ENCODE peak calls at places on chromosome 4, in five cellular contexts. P is brain microvascular endothelial cell, E is right lobe of liver, Z is H1, S is progenitor cell of endocrine pancreas. H is an unnamed sample.

GRCh38 chr4:137740192-137740591 is 207.9 kb upstream of the PCDH18 start:
- DNase-seq in S (no peak), Z (no peak), E (no peak), P (no peak), H (no peak)

GRCh38 chr4:145852256-145852839 is 86.3 kb downstream of the ZNF827 start:
- DNase-seq in Z (no peak), S (no peak), P (no peak), E (no peak), H (no peak)

GRCh38 chr4:5730436-5730835 is 19.4 kb downstream of the EVC start:
- DNase-seq in P (no peak), E (no peak), S (no peak), Z (no peak), H (no peak)

GRCh38 chr4:177441061-177441802 is 1.0 kb downstream of the AGA start:
- DNase-seq in Z (no peak), E (no peak), S (no peak), P (no peak), H (no peak)

GRCh38 chr4:1035510-1035909 is 24.1 kb downstream of the FGFRL1 start:
- DNase-seq in E (no peak), S (no peak), P (no peak), Z (no peak), H (no peak)

GRCh38 chr4:108950158-108950915 is 187.5 kb upstream of the ETNPPL start:
- DNase-seq in Z (no peak), S (no peak), P (peak), E (no peak), H (no peak)

GRCh38 chr4:95161781-95162469 is 386.8 kb downstream of the UNC5C start:
- DNase-seq in E (no peak), Z (no peak), P (no peak), S (no peak), H (no peak)

GRCh38 chr4:53676402-53676871 is 85.2 kb upstream of the LNX1 start:
- DNase-seq in E (no peak), S (no peak), Z (no peak), P (no peak), H (no peak)

GRCh38 chr4:141006236-141006802 is 127.0 kb downstream of the RNF150 start:
- DNase-seq in S (no peak), Z (no peak), E (no peak), P (no peak), H (no peak)

GRCh38 chr4:33746979-33747378 is 2497.3 kb downstream of the ARAP2 start:
- DNase-seq in Z (no peak), E (no peak), P (no peak), S (no peak), H (no peak)

GRCh38 chr4:61805237-61805636 is 605.1 kb downstream of the ADGRL3 start:
- DNase-seq in E (no peak), S (no peak), P (no peak), Z (no peak), H (no peak)

GRCh38 chr4:17186916-17187315 is 288.5 kb upstream of the LDB2 start:
- DNase-seq in Z (no peak), P (no peak), E (no peak), S (no peak), H (no peak)

GRCh38 chr4:76951333-76952033 is 1.9 kb downstream of the SEPTIN11 start:
- DNase-seq in E (no peak), S (no peak), Z (no peak), P (no peak), H (no peak)

GRCh38 chr4:127240721-127241120 is 392.0 kb upstream of the INTU start:
- DNase-seq in Z (no peak), S (no peak), E (no peak), P (no peak), H (no peak)

GRCh38 chr4:147192679-147193078 is 247.0 kb upstream of the TTC29 start:
- DNase-seq in E (no peak), S (no peak), Z (no peak), P (no peak), H (no peak)

GRCh38 chr4:183831689-183832088 is 73.4 kb upstream of the STOX2 start:
- DNase-seq in E (no peak), P (no peak), Z (no peak), S (no peak), H (no peak)

GRCh38 chr4:109432676-109433075 is 939 bp upstream of the SEC24B start:
- DNase-seq in S (no peak), Z (no peak), P (peak), E (no peak), H (peak)

GRCh38 chr4:1331591-1332353 is 15.2 kb upstream of the UVSSA start:
- DNase-seq in P (no peak), Z (no peak), S (no peak), E (peak), H (no peak)

GRCh38 chr4:41506071-41506470 is 31.9 kb upstream of the LIMCH1 start:
- DNase-seq in S (no peak), P (peak), E (no peak), Z (no peak), H (peak)

GRCh38 chr4:185138161-185138560 is 4.9 kb upstream of the SLC25A4 start:
- DNase-seq in P (no peak), E (no peak), S (no peak), Z (no peak), H (no peak)

GRCh38 chr4:8472689-8473197 is 32.2 kb downstream of the TRMT44 start:
- DNase-seq in E (no peak), S (no peak), Z (no peak), P (peak), H (peak)

GRCh38 chr4:184348311-184349233 is 125.8 kb downstream of the IRF2 start:
- DNase-seq in Z (no peak), P (peak), S (no peak), E (peak), H (no peak)

GRCh38 chr4:121358473-121358872 is 22.3 kb downstream of the QRFPR start:
- DNase-seq in Z (no peak), E (no peak), P (peak), S (no peak), H (peak)

GRCh38 chr4:77073981-77074865 is 1.6 kb downstream of the CCNI start:
- DNase-seq in P (no peak), Z (no peak), S (no peak), E (no peak), H (no peak)

GRCh38 chr4:39331191-39331590 is 35.0 kb downstream of the RFC1 start:
- DNase-seq in Z (no peak), P (no peak), S (no peak), E (no peak), H (no peak)

GRCh38 chr4:674172-675035 is at the start of the genes ATP5ME and MYL5:
- DNase-seq in E (peak), S (peak), Z (peak), P (peak), H (peak)

GRCh38 chr4:184316821-184317220 is 99.1 kb upstream of the ENPP6 start:
- DNase-seq in S (no peak), Z (no peak), P (no peak), E (no peak), H (no peak)

GRCh38 chr4:65450899-65451298 is 219.4 kb downstream of the EPHA5 start:
- DNase-seq in Z (no peak), E (no peak), P (no peak), S (no peak), H (no peak)

GRCh38 chr4:146269228-146269653 is 54.9 kb downstream of the REELD1 start:
- DNase-seq in Z (no peak), P (no peak), S (no peak), E (no peak), H (no peak)

GRCh38 chr4:137000432-137000831 is 531.9 kb downstream of the PCDH18 start:
- DNase-seq in E (no peak), P (no peak), Z (no peak), S (no peak), H (no peak)

GRCh38 chr4:107153956-107154355 is 117.8 kb upstream of the DKK2 start:
- DNase-seq in S (no peak), P (no peak), Z (no peak), E (no peak), H (no peak)

GRCh38 chr4:128387600-128388351 is 100.2 kb upstream of the PGRMC2 start:
- DNase-seq in Z (no peak), E (no peak), S (no peak), P (peak), H (no peak)

GRCh38 chr4:139786494-139787354 is 121.1 kb downstream of the MGST2 start:
- DNase-seq in P (no peak), E (no peak), S (no peak), Z (no peak), H (no peak)

GRCh38 chr4:131370846-131371245 is 1778.2 kb upstream of the PCDH10 start:
- DNase-seq in E (no peak), Z (no peak), P (no peak), S (no peak), H (no peak)

GRCh38 chr4:38621831-38622230 is 42.2 kb upstream of the KLF3 start:
- DNase-seq in S (no peak), Z (no peak), P (no peak), E (no peak), H (no peak)

GRCh38 chr4:152221816-152222516 is 313.9 kb downstream of the FBXW7 start:
- DNase-seq in E (no peak), S (no peak), P (no peak), Z (no peak), H (no peak)

GRCh38 chr4:152225680-152226079 is 310.2 kb downstream of the FBXW7 start:
- DNase-seq in Z (no peak), P (no peak), S (no peak), E (no peak), H (no peak)

GRCh38 chr4:152223600-152223999 is 312.3 kb downstream of the FBXW7 start:
- DNase-seq in S (no peak), P (no peak), Z (no peak), E (no peak), H (no peak)

GRCh38 chr4:152224872-152225420 is 310.9 kb downstream of the FBXW7 start:
- DNase-seq in S (no peak), E (no peak), P (no peak), Z (no peak), H (no peak)

DNA sequence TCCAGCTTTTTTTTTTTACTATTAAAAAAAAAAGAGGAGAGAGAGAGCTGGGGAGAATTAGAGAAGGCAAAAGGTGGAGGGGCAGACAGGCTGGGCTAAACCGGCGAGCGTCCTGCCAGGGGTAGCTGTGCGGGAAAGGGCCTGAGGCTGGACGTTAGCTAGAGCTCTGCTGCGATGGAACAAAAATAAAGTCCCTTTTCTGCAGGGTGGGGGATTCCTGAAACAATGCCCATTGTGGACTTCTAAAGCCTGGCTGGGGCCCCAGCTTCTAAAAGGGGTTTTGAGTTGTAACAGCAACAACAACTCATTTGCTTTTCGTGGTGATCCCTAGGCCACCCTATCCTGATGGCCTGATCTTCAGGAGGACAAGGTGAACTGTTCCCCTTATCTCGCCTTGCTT is 311.7 kb downstream of the FBXW7 start:
- DNase-seq in S (no peak), P (no peak), Z (no peak), E (no peak), H (no peak)
- TF ChIP-seq CTCF in S (no peak), P (no peak), Z (no peak), E (no peak), H (no peak)

GRCh38 chr4:37429906-37430305 is 185.4 kb downstream of the NWD2 start:
- DNase-seq in S (no peak), P (no peak), E (no peak), Z (no peak), H (no peak)

GRCh38 chr4:37431417-37431743 is 186.8 kb downstream of the NWD2 start:
- DNase-seq in E (no peak), Z (no peak), S (no peak), P (no peak), H (no peak)

GRCh38 chr4:37438880-37439279 is 194.3 kb downstream of the NWD2 start:
- DNase-seq in Z (no peak), S (no peak), P (no peak), E (no peak), H (no peak)

GRCh38 chr4:37430718-37431416 is 186.3 kb downstream of the NWD2 start:
- DNase-seq in P (no peak), S (no peak), Z (no peak), E (no peak), H (no peak)

DNA sequence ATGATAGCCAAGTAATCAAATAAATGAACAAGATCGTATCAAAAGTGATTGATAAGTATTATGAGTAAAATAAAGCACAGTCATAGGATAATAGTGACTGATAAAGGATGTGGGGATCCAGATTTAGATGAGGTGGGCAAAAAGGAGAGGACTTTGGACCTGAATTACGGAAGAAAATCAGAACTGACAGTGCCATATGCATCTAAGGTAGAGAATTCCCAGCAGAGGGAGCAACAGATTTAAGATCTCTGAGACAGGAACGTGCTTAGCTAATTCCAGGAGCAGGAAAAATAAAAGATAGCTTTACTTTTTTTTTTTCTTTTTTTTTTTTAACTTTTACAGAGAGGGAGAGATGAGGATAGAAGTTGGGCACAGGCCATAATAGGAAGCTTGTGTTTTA is 189.9 kb downstream of the NWD2 start:
- DNase-seq in Z (no peak), S (no peak), P (no peak), E (no peak), H (peak)
- TF ChIP-seq CTCF in Z (peak), S (no peak), P (peak), E (peak), H (peak)

DNA sequence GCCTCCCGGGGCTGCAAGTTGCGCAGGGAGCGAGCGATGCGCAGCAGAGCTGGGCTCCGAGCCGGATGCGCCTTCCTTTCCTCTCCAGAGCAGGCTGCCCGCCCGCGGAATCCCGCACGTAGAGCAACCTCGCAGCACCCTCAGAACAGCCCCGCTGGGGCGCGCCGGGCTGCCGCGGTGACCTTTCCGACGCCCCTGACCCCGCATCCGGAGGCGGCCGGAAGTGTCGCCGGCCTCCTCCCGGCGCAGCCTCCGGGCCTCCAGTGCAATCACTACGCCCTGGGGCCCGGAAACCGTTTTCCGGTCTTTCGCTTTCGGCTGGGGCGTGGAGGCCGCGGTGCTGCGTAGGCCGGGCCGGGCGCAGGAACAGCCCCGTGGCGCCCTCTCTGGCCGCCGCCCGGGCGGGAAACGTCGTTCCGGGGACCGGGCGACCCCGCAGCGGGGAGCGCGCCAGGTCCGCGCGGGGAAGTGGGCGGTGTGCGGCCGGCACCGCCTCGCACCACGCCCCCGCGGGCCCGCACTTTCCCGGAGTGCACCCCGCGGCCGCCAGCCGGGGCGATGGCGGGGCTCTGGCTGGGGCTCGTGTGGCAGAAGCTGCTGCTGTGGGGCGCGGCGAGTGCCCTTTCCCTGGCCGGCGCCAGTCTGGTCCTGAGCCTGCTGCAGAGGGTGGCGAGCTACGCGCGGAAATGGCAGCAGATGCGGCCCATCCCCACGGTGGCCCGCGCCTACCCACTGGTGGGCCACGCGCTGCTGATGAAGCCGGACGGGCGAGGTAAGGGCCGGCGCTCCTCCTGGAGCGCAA is at the start of gene CYP4V2:
- DNase-seq in P (peak), Z (no peak), S (peak), E (peak), H (peak)
- TF ChIP-seq CTCF in P (peak), Z (peak), S (peak), E (peak), H (peak)

GRCh38 chr4:26321326-26322276 is 787 bp downstream of the RBPJ start:
- DNase-seq in P (no peak), S (peak), E (peak), Z (no peak), H (no peak)

GRCh38 chr4:26317766-26318165 is 3.0 kb upstream of the RBPJ start:
- DNase-seq in S (no peak), E (no peak), Z (no peak), P (no peak), H (no peak)

GRCh38 chr4:26320453-26321325 is at the start of gene RBPJ:
- DNase-seq in Z (peak), E (peak), S (peak), P (peak), H (peak)

GRCh38 chr4:26320159-26320452 is 708 bp upstream of the RBPJ start:
- DNase-seq in Z (no peak), P (no peak), E (no peak), S (peak), H (peak)

GRCh38 chr4:26319467-26320158 is 1.2 kb upstream of the RBPJ start:
- DNase-seq in S (peak), P (peak), E (peak), Z (peak), H (peak)
- TF ChIP-seq CTCF in S (no peak), P (no peak), E (no peak), Z (no peak), H (no peak)

GRCh38 chr4:10623241-10623640 is 61.3 kb downstream of the CLNK start:
- DNase-seq in S (no peak), Z (no peak), E (no peak), P (peak), H (peak)

GRCh38 chr4:10620935-10621488 is 63.6 kb downstream of the CLNK start:
- DNase-seq in P (no peak), S (no peak), Z (no peak), E (no peak), H (no peak)

GRCh38 chr4:10622728-10623127 is 61.8 kb downstream of the CLNK start:
- DNase-seq in P (no peak), Z (no peak), E (no peak), S (no peak), H (no peak)

GRCh38 chr4:10619855-10620254 is 64.7 kb downstream of the CLNK start:
- DNase-seq in P (no peak), Z (no peak), S (no peak), E (no peak), H (no peak)

GRCh38 chr4:10619220-10619619 is 65.3 kb downstream of the CLNK start:
- DNase-seq in Z (no peak), E (no peak), S (no peak), P (peak), H (no peak)
- TF ChIP-seq CTCF in Z (no peak), E (no peak), S (no peak), P (no peak), H (no peak)

GRCh38 chr4:48907706-48908477 is 1.3 kb upstream of the OCIAD2 start:
- DNase-seq in S (no peak), Z (no peak), E (no peak), P (no peak), H (no peak)

GRCh38 chr4:48905363-48906015 is 1.1 kb downstream of the OCIAD2 start:
- DNase-seq in P (peak), E (peak), Z (no peak), S (no peak), H (no peak)

GRCh38 chr4:48908687-48909086 is 2.1 kb upstream of the OCIAD2 start:
- DNase-seq in S (no peak), E (no peak), P (no peak), Z (no peak), H (no peak)

GRCh38 chr4:48904541-48905142 is 1.9 kb downstream of the OCIAD2 start:
- DNase-seq in S (no peak), E (no peak), P (peak), Z (no peak), H (no peak)

DNA sequence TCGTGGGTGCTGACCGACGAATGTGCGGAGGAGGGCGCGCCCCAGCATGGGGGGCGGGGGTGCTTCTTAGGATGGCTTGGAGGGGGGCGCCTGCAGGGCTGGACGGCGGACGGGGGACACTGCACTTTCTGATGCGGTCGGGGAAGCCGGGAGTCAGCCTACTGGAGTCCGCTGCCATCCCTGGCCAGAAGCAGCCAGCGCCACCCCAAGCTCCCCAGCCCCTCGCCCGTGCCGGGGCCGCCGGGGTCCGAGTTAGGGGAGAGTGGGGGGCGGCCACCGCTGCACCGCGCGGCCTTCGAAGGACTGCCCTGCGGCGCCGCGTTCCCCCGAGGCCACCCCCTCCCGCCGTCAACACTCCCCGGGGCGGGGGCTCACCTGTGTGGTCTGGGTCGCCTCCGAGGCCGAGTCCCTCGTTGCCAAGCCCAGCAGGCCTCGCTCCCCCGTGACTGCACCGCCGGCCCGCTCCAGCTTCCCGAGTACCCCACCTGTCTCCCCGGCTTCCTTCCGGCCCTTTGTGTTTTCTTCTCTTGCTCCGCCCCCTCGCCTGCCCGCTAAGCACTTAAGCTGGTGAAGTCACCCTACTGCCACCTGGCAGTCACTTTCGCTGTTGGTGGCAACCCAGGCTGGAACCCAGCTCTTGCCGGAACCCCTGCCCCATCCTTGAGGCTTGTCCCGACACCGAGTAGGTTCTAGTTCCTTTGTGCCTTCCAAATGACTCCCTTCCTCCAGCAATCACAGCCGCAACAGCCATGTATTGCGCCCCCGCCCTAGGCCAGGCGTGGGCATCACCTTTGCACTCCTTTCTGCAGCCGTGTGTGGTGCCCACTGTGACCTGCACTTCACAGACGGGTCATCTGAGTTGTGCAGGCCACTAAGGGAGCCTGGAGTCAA is at the start of gene OCIAD2:
- DNase-seq in Z (peak), S (peak), P (no peak), E (peak), H (no peak)
- TF ChIP-seq CTCF in Z (no peak), S (peak), P (no peak), E (no peak), H (no peak)

GRCh38 chr4:154399259-154399974 is 92.2 kb downstream of the DCHS2 start:
- DNase-seq in P (peak), E (no peak), S (no peak), Z (no peak), H (no peak)
- TF ChIP-seq CTCF in P (peak), E (peak), S (peak), Z (peak), H (peak)